ENCODE peak calls at places on chromosomes 1 and 21, in seven cellular contexts. R, Y, N, O, Q, T and A are unnamed samples.

GRCh38 chr1:168783831-168784230 is 54.8 kb upstream of the DPT start:
- DNase-seq in R (no peak), Y (no peak), N (no peak), O (peak; percentile 29), Q (no peak), T (no peak), A (no peak)

GRCh38 chr1:162632234-162632666 is at the start of gene DDR2:
- DNase-seq in R (no peak), Y (no peak), N (no peak), O (peak; percentile 88), Q (no peak), T (peak; percentile 78), A (no peak)

GRCh38 chr1:12148958-12149790 is 17.6 kb upstream of the TNFRSF1B start:
- DNase-seq in R (no peak), Y (no peak), N (no peak), O (no peak), Q (no peak), T (no peak), A (no peak)

GRCh38 chr1:36118396-36118795 is 6.6 kb downstream of the COL8A2 start:
- DNase-seq in R (no peak), Y (no peak), N (no peak), O (no peak), Q (no peak), T (no peak), A (no peak)

GRCh38 chr21:41583274-41583790 is 75.4 kb upstream of the TMPRSS2 start:
- DNase-seq in R (no peak), Y (peak; percentile 91), N (no peak), O (no peak), Q (peak; percentile 80), T (no peak), A (no peak)

GRCh38 chr1:92792340-92792782 is 7.5 kb upstream of the EVI5 start:
- DNase-seq in R (no peak), Y (no peak), N (no peak), O (no peak), Q (no peak), T (peak; percentile 15), A (peak; percentile 46)

GRCh38 chr1:23977854-23978191 is 2.3 kb downstream of the SRSF10 start:
- DNase-seq in R (no peak), Y (no peak), N (no peak), O (no peak), Q (no peak), T (no peak), A (no peak)

GRCh38 chr1:54949971-54950360 is 30.5 kb upstream of the TMEM61 start:
- DNase-seq in R (no peak), Y (no peak), N (no peak), O (no peak), Q (no peak), T (peak; percentile 46), A (no peak)

GRCh38 chr1:232438476-232438875 is 191.5 kb downstream of the SIPA1L2 start:
- DNase-seq in R (no peak), Y (no peak), N (no peak), O (no peak), Q (no peak), T (no peak), A (peak; percentile 24)

GRCh38 chr1:185448591-185449186 is 131.6 kb upstream of the IVNS1ABP start:
- DNase-seq in R (no peak), Y (no peak), N (no peak), O (no peak), Q (no peak), T (peak; percentile 19), A (no peak)

GRCh38 chr1:1418464-1419362 is 2.4 kb downstream of the ANKRD65 start:
- DNase-seq in R (no peak), Y (no peak), N (no peak), O (no peak), Q (no peak), T (no peak), A (no peak)